ENCODE peak calls at places on chromosome 3, in six cellular contexts. S is upper lobe of right lung, U is HS-27A, M is left kidney, P is choroid plexus epithelial cell, Y is mucosa of gallbladder. J is an unnamed sample.

GRCh38 chr3:112653881-112654300 is 12.9 kb upstream of the CCDC80 start:
- DNase-seq in S (no peak), U (no peak), M (peak), P (peak), Y (no peak), J (no peak)

GRCh38 chr3:64533565-64534317 is 154.1 kb downstream of the ADAMTS9 start:
- DNase-seq in S (peak), U (peak), M (peak), P (peak), Y (peak), J (peak)

GRCh38 chr3:190877925-190878324 is 15.4 kb upstream of the GMNC start:
- DNase-seq in S (no peak), U (no peak), M (no peak), P (no peak), Y (no peak), J (no peak)

GRCh38 chr3:8741581-8742355 is 8.2 kb downstream of the CAV3 start:
- DNase-seq in S (no peak), U (peak), M (peak), P (peak), Y (no peak), J (peak)

GRCh38 chr3:136778865-136779264 is 26.7 kb upstream of the STAG1 start:
- DNase-seq in S (peak), U (peak), M (no peak), P (peak), Y (peak), J (no peak)

GRCh38 chr3:110164632-110165240 is 827.4 kb upstream of the DPPA4 start:
- DNase-seq in S (no peak), U (no peak), M (no peak), P (peak), Y (no peak), J (no peak)

GRCh38 chr3:152404976-152405375 is 136.2 kb downstream of the MBNL1 start:
- DNase-seq in S (no peak), U (no peak), M (no peak), P (no peak), Y (no peak), J (no peak)

GRCh38 chr3:140250945-140251344 is 316.0 kb downstream of the CLSTN2 start:
- DNase-seq in S (no peak), U (no peak), M (no peak), P (no peak), Y (no peak), J (no peak)

GRCh38 chr3:111610189-111610588 is 15.0 kb upstream of the ZBED2 start:
- DNase-seq in S (no peak), U (no peak), M (peak), P (no peak), Y (no peak), J (peak)

J was measured in activated naive CD4-positive, alpha-beta T cell treated with anti-CD3 and anti-CD28 coated beads, Interleukin-2, amount 10 ng/mL, durations not matched to agents 7 days and 5 days.